ENCODE peak calls at places on chromosomes 13 and 19, in four cellular contexts. One of them, this sample, is unnamed.

GRCh38 chr19:55015126-55015525 is 22.9 kb downstream of the GP6 start:
- DNase-seq in breast epithelium: no peak
- DNase-seq in transverse colon: no peak
- DNase-seq in SK-N-SH: no peak
- DNase-seq in this sample: no peak

GRCh38 chr19:41753159-41753558 is 2.2 kb upstream of the CEACAM6 start:
- DNase-seq in breast epithelium: peak; percentile 44
- DNase-seq in transverse colon: peak; percentile 83
- DNase-seq in SK-N-SH: peak; percentile 46
- DNase-seq in this sample: no peak

GRCh38 chr13:85283408-85283807 is 515.8 kb downstream of the SLITRK6 start:
- DNase-seq in breast epithelium: no peak
- DNase-seq in transverse colon: no peak
- DNase-seq in SK-N-SH: no peak
- DNase-seq in this sample: no peak

GRCh38 chr13:42396501-42396900 is 124.5 kb downstream of the AKAP11 start:
- DNase-seq in breast epithelium: no peak
- DNase-seq in transverse colon: no peak
- DNase-seq in SK-N-SH: no peak
- DNase-seq in this sample: no peak

GRCh38 chr19:48004236-48004635 is 9.8 kb downstream of the ELSPBP1 start:
- DNase-seq in breast epithelium: no peak
- DNase-seq in transverse colon: no peak
- DNase-seq in SK-N-SH: no peak
- DNase-seq in this sample: no peak

GRCh38 chr13:84405286-84405685 is 523.0 kb upstream of the SLITRK1 start:
- DNase-seq in breast epithelium: no peak
- DNase-seq in transverse colon: no peak
- DNase-seq in SK-N-SH: no peak
- DNase-seq in this sample: no peak

GRCh38 chr13:45602183-45602582 is 13.4 kb downstream of the ERICH6B start:
- DNase-seq in breast epithelium: no peak
- DNase-seq in transverse colon: no peak
- DNase-seq in SK-N-SH: peak; percentile 46
- DNase-seq in this sample: no peak

GRCh38 chr19:29596080-29596479 is 10.0 kb upstream of the POP4 start:
- DNase-seq in breast epithelium: no peak
- DNase-seq in transverse colon: no peak
- DNase-seq in SK-N-SH: no peak
- DNase-seq in this sample: no peak

GRCh38 chr13:37001921-37002250 is 1.3 kb downstream of the EXOSC8 start:
- DNase-seq in breast epithelium: no peak
- DNase-seq in transverse colon: no peak
- DNase-seq in SK-N-SH: no peak
- DNase-seq in this sample: no peak

GRCh38 chr13:108877300-108877699 is 247.9 kb downstream of the MYO16 start:
- DNase-seq in breast epithelium: no peak
- DNase-seq in transverse colon: no peak
- DNase-seq in SK-N-SH: no peak
- DNase-seq in this sample: no peak

GRCh38 chr13:111031531-111031961 is 83.6 kb upstream of the ARHGEF7 start:
- DNase-seq in breast epithelium: no peak
- DNase-seq in transverse colon: peak; percentile 17
- DNase-seq in SK-N-SH: no peak
- DNase-seq in this sample: no peak

GRCh38 chr19:34241513-34242337 is 12.6 kb upstream of the GARRE1 start:
- DNase-seq in breast epithelium: no peak
- DNase-seq in transverse colon: peak; percentile 75
- DNase-seq in SK-N-SH: no peak
- DNase-seq in this sample: no peak

GRCh38 chr19:47704024-47704423 is 9.2 kb upstream of the EHD2 start:
- DNase-seq in breast epithelium: no peak
- DNase-seq in transverse colon: peak; percentile 19
- DNase-seq in SK-N-SH: no peak
- DNase-seq in this sample: no peak

GRCh38 chr13:33285420-33286124 is at the start of gene STARD13:
- DNase-seq in breast epithelium: peak; percentile 93
- DNase-seq in transverse colon: peak; percentile 93
- DNase-seq in SK-N-SH: peak; percentile 51
- DNase-seq in this sample: peak; percentile 96

GRCh38 chr19:1847348-1847683 is 967 bp downstream of the REXO1 start:
- DNase-seq in breast epithelium: no peak
- DNase-seq in transverse colon: no peak
- DNase-seq in SK-N-SH: no peak
- DNase-seq in this sample: no peak

GRCh38 chr19:38294090-38294489 is 10.0 kb upstream of the C19orf33 start:
- DNase-seq in breast epithelium: peak; percentile 56
- DNase-seq in transverse colon: no peak
- DNase-seq in SK-N-SH: no peak
- DNase-seq in this sample: no peak

GRCh38 chr13:73492811-73493210 is 434.0 kb downstream of the KLF5 start:
- DNase-seq in breast epithelium: no peak
- DNase-seq in transverse colon: no peak
- DNase-seq in SK-N-SH: no peak
- DNase-seq in this sample: no peak

GRCh38 chr13:79560954-79561353 is 80.0 kb downstream of the NDFIP2 start:
- DNase-seq in breast epithelium: no peak
- DNase-seq in transverse colon: no peak
- DNase-seq in SK-N-SH: no peak
- DNase-seq in this sample: no peak

GRCh38 chr13:100491164-100491847 is 97.3 kb downstream of the GGACT start:
- DNase-seq in breast epithelium: no peak
- DNase-seq in transverse colon: no peak
- DNase-seq in SK-N-SH: no peak
- DNase-seq in this sample: no peak

GRCh38 chr13:36357231-36357630 is 11.0 kb upstream of the SPART start:
- DNase-seq in breast epithelium: no peak
- DNase-seq in transverse colon: no peak
- DNase-seq in SK-N-SH: no peak
- DNase-seq in this sample: no peak

GRCh38 chr13:20823071-20823470 is 49.3 kb upstream of the EEF1AKMT1 start:
- DNase-seq in breast epithelium: no peak
- DNase-seq in transverse colon: no peak
- DNase-seq in SK-N-SH: no peak
- DNase-seq in this sample: no peak

GRCh38 chr19:16588089-16588823 is 16.0 kb upstream of the SLC35E1 start:
- DNase-seq in breast epithelium: no peak
- DNase-seq in transverse colon: peak; percentile 79
- DNase-seq in SK-N-SH: peak; percentile 68
- DNase-seq in this sample: no peak

GRCh38 chr19:10305139-10305806 is 4.3 kb downstream of the ZGLP1 start:
- DNase-seq in breast epithelium: no peak
- DNase-seq in transverse colon: peak; percentile 27
- DNase-seq in SK-N-SH: no peak
- DNase-seq in this sample: no peak

GRCh38 chr13:46595136-46595917 is 42.4 kb downstream of the LRCH1 start:
- DNase-seq in breast epithelium: peak; percentile 80
- DNase-seq in transverse colon: no peak
- DNase-seq in SK-N-SH: no peak
- DNase-seq in this sample: no peak

DNA sequence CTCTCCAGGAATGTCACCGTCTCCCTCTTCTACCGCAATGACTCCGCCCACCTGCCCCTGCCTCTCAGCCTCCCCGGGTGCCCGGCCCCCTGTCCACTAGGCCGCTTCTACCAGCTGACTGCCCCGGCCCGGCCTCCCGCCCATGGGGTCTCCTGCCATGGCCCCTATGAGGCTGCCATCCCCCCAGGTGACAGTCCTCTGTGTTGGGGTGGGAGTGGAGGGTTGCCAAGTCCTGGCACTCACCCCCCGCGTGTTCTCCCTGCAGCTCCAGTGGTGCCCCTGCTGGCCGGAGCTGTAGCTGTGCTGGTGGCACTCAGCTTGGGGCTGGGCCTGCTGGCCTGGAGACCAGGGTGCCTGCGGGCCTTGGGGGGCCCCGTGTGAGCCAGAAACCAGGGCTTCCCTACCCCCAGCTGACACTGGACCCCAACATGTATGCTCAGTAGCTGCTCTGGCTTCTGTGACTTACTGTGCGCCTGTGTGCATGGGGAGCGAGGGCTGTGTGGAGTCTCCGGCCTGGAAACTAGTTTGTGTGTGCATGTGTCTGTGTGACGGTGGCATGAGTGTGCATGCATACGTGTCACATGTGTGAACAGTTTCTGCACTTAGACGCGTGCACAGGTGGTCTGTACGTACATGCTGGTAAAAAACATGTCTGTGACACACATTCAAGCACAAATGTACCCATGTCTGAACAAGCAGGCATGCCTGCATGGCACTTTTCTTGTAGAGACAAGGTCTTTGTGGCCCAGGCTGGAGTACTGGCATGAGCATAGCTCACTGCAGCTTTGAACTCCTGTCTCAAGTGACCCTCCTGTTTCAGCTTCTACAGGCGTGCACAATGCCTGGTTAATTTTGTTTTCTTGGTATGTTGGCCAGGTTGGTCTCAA is 4.8 kb downstream of the ACP4 start:
- DNase-seq in breast epithelium: no peak
- DNase-seq in transverse colon: no peak
- DNase-seq in SK-N-SH: peak; percentile 57
- DNase-seq in this sample: no peak
- TF ChIP-seq POLR2AphosphoS5 in breast epithelium: no peak
- TF ChIP-seq POLR2AphosphoS5 in transverse colon: no peak
- TF ChIP-seq POLR2AphosphoS5 in SK-N-SH: peak; percentile 3
- TF ChIP-seq POLR2AphosphoS5 in this sample: no peak

GRCh38 chr19:5561559-5561958 is 6.2 kb downstream of the TINCR start:
- DNase-seq in breast epithelium: no peak
- DNase-seq in transverse colon: no peak
- DNase-seq in SK-N-SH: peak; percentile 28
- DNase-seq in this sample: no peak
- TF ChIP-seq CTCF in breast epithelium: no peak
- TF ChIP-seq CTCF in transverse colon: peak; percentile 34
- TF ChIP-seq CTCF in SK-N-SH: peak; percentile 54
- TF ChIP-seq CTCF in this sample: peak; percentile 23

GRCh38 chr13:28327761-28328607 is 166.9 kb downstream of the FLT1 start:
- DNase-seq in breast epithelium: no peak
- DNase-seq in transverse colon: no peak
- DNase-seq in SK-N-SH: no peak
- DNase-seq in this sample: no peak

GRCh38 chr13:28333204-28333900 is 161.6 kb downstream of the FLT1 start:
- DNase-seq in breast epithelium: no peak
- DNase-seq in transverse colon: no peak
- DNase-seq in SK-N-SH: no peak
- DNase-seq in this sample: no peak

GRCh38 chr13:28326081-28326480 is 168.8 kb downstream of the FLT1 start:
- DNase-seq in breast epithelium: no peak
- DNase-seq in transverse colon: no peak
- DNase-seq in SK-N-SH: no peak
- DNase-seq in this sample: no peak

GRCh38 chr13:28325022-28325421 is 169.9 kb downstream of the FLT1 start:
- DNase-seq in breast epithelium: no peak
- DNase-seq in transverse colon: no peak
- DNase-seq in SK-N-SH: no peak
- DNase-seq in this sample: no peak

DNA sequence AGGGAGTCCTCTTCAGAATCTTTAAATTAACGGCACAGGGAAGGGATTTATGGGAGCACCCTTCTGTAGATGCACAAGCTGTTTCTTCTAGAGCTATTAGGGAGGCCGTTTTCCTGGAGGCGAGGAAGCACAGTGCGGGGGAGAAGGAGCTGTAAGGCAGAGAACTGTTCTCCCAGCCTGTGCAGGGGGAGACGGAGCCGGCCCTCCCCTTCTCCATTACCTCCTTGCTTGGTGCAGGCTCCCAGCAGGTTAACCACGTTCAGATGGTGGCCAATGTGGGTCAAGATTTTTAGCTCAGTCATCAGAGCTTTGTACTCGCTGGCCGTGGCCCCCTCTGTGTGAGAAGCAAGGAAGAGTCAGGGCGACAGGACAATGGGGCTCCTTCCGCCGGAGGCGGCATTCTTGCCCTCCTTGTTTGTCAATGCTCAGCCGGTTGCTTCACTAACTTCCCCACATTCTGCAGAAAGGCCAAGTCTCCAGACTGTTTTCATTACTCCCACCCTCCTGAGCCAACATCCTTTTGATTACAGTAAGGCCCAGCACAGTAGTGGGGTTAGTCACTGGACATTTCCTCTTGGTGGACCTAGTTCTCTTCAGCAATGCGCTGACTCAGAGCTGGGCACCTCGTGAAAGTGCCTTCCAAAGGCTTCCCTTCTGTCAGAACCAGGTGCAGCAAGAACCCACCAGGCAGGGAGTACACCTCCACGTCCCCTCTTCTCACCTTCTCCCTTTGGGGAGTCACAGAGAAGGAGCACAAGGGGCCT is 165.4 kb downstream of the FLT1 start:
- DNase-seq in breast epithelium: no peak
- DNase-seq in transverse colon: no peak
- DNase-seq in SK-N-SH: no peak
- DNase-seq in this sample: no peak
- TF ChIP-seq POLR2AphosphoS5 in breast epithelium: no peak
- TF ChIP-seq POLR2AphosphoS5 in transverse colon: no peak
- TF ChIP-seq POLR2AphosphoS5 in SK-N-SH: no peak
- TF ChIP-seq POLR2AphosphoS5 in this sample: no peak

GRCh38 chr19:3785464-3785937 is 680 bp downstream of the MATK start:
- DNase-seq in breast epithelium: no peak
- DNase-seq in transverse colon: no peak
- DNase-seq in SK-N-SH: no peak
- DNase-seq in this sample: no peak

GRCh38 chr19:3782903-3783302 is 3.3 kb downstream of the MATK start:
- DNase-seq in breast epithelium: no peak
- DNase-seq in transverse colon: no peak
- DNase-seq in SK-N-SH: no peak
- DNase-seq in this sample: no peak

GRCh38 chr19:3782330-3782729 is 3.9 kb downstream of the MATK start:
- DNase-seq in breast epithelium: no peak
- DNase-seq in transverse colon: no peak
- DNase-seq in SK-N-SH: no peak
- DNase-seq in this sample: no peak

GRCh38 chr19:3784607-3785463 is 1.3 kb downstream of the MATK start:
- DNase-seq in breast epithelium: no peak
- DNase-seq in transverse colon: no peak
- DNase-seq in SK-N-SH: no peak
- DNase-seq in this sample: no peak

DNA sequence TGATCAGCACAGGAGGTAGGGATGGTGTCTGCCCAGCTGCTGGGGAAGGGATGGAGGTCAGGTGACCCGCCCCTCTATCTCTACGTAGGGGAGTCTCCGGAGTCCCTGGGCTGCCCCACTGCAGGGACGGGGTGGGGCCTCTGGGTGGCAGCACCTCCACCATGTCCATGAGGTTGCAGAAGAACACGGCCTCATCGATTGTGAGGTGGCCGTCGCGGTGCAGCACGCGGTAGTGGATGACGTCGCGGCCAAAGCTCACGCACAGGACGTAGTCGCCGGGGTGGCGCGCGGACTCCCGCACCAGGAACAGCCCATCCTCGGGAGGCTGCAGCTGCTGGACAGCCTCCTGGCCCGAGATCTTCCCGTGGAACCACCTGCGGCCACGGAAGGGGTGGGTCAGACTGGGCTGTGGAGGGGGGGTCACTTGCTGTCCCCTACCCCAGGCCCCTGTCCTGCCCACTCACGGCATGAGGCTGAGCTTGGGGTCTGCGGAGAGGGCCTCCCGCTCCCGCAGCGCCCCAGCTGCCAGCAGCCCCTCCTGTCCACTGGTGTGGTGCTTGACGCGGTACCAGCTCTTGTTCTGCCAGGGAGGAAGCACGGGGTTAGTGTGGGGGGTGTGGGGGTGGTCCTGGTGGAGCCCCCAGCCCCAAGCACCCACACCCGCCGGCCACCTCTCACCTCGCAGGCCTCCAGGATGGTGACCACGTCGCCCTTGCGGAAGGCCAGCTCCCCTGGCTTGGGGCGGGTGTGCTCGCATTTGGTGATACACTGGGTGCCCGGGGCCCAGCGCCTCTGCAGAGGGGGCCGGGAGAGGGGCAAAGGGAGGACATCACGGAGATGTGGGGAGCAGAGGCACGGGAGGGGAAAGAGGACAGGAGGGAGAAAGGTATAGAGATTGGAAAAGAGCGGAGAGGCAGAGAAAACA is 2.3 kb downstream of the MATK start:
- DNase-seq in breast epithelium: no peak
- DNase-seq in transverse colon: no peak
- DNase-seq in SK-N-SH: peak; percentile 88
- DNase-seq in this sample: no peak
- TF ChIP-seq CTCF in breast epithelium: no peak
- TF ChIP-seq CTCF in transverse colon: peak; percentile 14
- TF ChIP-seq CTCF in SK-N-SH: peak; percentile 34
- TF ChIP-seq CTCF in this sample: no peak

This sample was measured in suprapubic skin.